ENCODE peak calls at places on chromosomes 5 and 9, in six cellular contexts. W, U, Z, L, M and A are unnamed samples.

GRCh38 chr5:170563808-170564207 is 60.0 kb downstream of the KCNIP1 start:
- DNase-seq in W (no peak), U (no peak), L (no peak), M (no peak), Z (no peak), A (no peak)

GRCh38 chr5:179374506-179375235 is 29.4 kb upstream of the ADAMTS2 start:
- DNase-seq in M (no peak), W (no peak), L (no peak), Z (no peak), U (no peak), A (no peak)

GRCh38 chr9:73093740-73094379 is 57.8 kb upstream of the ANXA1 start:
- DNase-seq in W (peak; percentile 40), U (no peak), L (no peak), Z (no peak), M (no peak), A (no peak)

GRCh38 chr9:23123048-23123632 is 676.5 kb downstream of the DMRTA1 start:
- DNase-seq in W (peak; percentile 55), U (no peak), L (peak; percentile 50), M (no peak), Z (no peak), A (peak; percentile 36)

GRCh38 chr5:141779642-141780041 is 97.6 kb upstream of the ARAP3 start:
- DNase-seq in L (no peak), U (no peak), Z (no peak), M (no peak), W (no peak), A (peak; percentile 12)

GRCh38 chr9:114981095-114981494 is 50.7 kb upstream of the TNFSF8 start:
- DNase-seq in U (no peak), Z (no peak), L (no peak), M (no peak), W (no peak), A (no peak)

GRCh38 chr5:172156541-172156994 is 31.5 kb downstream of the STK10 start:
- DNase-seq in Z (no peak), M (peak; percentile 21), W (peak; percentile 98), L (no peak), U (no peak), A (no peak)

GRCh38 chr5:134141346-134142050 is 27.0 kb downstream of the TCF7 start:
- DNase-seq in L (peak; percentile 44), Z (no peak), W (no peak), M (no peak), U (no peak), A (no peak)

GRCh38 chr5:850511-851006 is at the start of gene ZDHHC11:
- DNase-seq in W (no peak), L (peak; percentile 46), M (peak; percentile 71), U (no peak), Z (no peak), A (no peak)

GRCh38 chr5:167579701-167580045 is 711.8 kb upstream of the WWC1 start:
- DNase-seq in M (no peak), U (no peak), W (no peak), L (no peak), Z (no peak), A (no peak)

GRCh38 chr5:147436596-147436995 is 73.3 kb downstream of the DPYSL3 start:
- DNase-seq in L (no peak), U (no peak), Z (no peak), W (no peak), M (no peak), A (peak; percentile 34)

GRCh38 chr5:141192110-141192725 is at the start of gene PCDHB10:
- DNase-seq in M (peak; percentile 34), U (no peak), L (peak; percentile 92), Z (peak; percentile 32), W (peak; percentile 43), A (peak; percentile 61)

GRCh38 chr5:32231241-32231640 is 57.1 kb upstream of the GOLPH3 start:
- DNase-seq in L (no peak), M (no peak), W (no peak), U (no peak), Z (no peak), A (peak; percentile 82)

GRCh38 chr9:124506931-124507879 is at the start of gene NR5A1:
- DNase-seq in L (no peak), W (no peak), U (no peak), M (no peak), Z (no peak), A (no peak)

GRCh38 chr5:136104311-136104975 is 28.2 kb upstream of the SMAD5 start:
- DNase-seq in L (no peak), Z (no peak), M (no peak), W (peak; percentile 29), U (no peak), A (no peak)

GRCh38 chr9:134551657-134552348 is 89.8 kb upstream of the COL5A1 start:
- DNase-seq in M (no peak), Z (no peak), L (no peak), U (peak; percentile 46), W (peak; percentile 73), A (peak; percentile 65)

GRCh38 chr9:130165579-130165978 is 6.6 kb upstream of the NCS1 start:
- DNase-seq in U (no peak), L (no peak), Z (no peak), M (no peak), W (no peak), A (no peak)

GRCh38 chr5:45491368-45491767 is 204.8 kb downstream of the HCN1 start:
- DNase-seq in L (no peak), U (no peak), Z (no peak), W (no peak), M (no peak), A (no peak)

GRCh38 chr9:20835364-20836286 is 151.6 kb downstream of the FOCAD start:
- DNase-seq in L (no peak), M (no peak), W (no peak), U (no peak), Z (no peak), A (peak; percentile 31)

GRCh38 chr5:9483251-9483650 is 62.6 kb downstream of the SEMA5A start:
- DNase-seq in Z (no peak), U (no peak), M (no peak), W (no peak), L (no peak), A (no peak)

GRCh38 chr5:51582871-51583384 is 199.7 kb downstream of the ISL1 start:
- DNase-seq in W (no peak), U (no peak), M (no peak), L (no peak), Z (no peak), A (no peak)

GRCh38 chr9:129247285-129248153 is 69.5 kb upstream of the IER5L start:
- DNase-seq in U (no peak), W (no peak), Z (no peak), L (no peak), M (no peak), A (no peak)

GRCh38 chr5:60463179-60463868 is 236.6 kb downstream of the DEPDC1B start:
- DNase-seq in W (no peak), U (peak; percentile 35), Z (no peak), L (no peak), M (no peak), A (no peak)

DNA sequence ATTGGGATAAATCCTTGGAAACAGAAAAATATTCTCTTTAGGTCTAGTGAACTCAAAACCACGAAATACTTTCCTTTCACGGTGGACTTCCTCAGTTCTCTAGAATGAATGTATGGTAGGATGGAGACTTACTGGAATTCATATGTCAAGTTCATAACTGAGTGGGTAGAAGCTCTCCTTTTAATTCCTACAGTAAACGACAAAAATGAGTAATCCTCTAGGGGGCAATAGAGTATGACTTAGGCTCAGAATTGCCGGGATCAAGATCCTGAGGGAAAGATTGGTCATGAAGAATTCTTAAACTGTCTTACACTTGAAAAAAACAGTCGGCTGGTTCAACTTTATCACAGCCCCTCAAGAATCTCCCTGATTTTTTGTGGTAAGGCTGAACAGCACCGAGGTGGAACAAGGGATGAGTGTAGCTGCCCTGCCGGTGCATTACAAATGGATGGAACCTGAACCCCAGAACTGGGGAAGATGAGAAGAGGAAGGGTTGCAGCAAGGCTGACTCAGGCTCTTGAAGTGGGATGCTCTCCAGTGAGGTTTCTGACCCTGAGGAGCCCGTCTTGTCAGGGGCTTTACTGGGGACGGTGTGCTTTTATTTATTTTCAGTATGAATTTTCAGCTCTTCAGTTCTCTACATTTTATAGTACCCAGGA is 14.0 kb upstream of the LOX start:
- DNase-seq in W (peak; percentile 48), M (no peak), Z (peak; percentile 15), U (no peak), L (no peak), A (no peak)
- TF ChIP-seq CTCF in W (peak; percentile 26), M (peak; percentile 76), Z (peak; percentile 57), U (peak; percentile 47), L (peak; percentile 51), A (no peak)

DNA sequence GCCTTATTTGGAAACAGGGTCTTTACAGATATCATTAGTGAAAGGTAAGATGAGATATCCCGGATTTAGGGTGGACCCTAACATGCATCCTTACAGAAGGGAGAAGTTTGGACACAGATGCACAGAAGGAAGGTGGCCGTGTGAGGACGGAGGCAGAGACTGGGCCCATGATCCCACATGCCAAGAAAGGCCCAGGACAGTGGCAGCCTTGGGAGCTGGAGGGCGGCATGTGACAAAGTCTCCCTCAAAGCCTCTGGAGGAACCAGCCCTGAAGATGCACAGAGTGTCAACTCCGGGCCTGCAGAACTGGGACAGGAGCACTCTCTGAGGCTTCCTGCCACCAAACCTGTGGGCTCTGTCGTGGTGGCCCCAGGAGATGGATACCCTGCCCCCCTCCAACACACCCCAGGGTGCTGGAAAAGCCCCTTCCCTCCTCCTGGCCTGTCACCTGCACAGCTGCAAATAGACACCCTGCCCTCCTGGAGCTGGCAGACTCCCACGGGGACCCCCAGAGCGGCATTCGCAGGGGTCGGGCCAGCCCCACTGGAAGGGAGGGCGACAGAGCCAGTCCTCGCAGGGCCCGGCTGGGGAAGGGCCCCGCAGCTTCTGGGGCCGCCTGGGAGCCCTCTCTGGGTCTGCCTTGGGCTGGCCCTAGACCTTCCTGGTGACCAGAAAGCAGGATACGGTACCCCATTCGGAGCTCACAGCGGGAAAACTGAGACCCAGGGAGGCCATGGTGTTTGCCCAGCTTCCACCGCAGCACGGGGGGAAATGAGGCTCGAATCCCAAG is 7.9 kb downstream of the NACC2 start:
- DNase-seq in L (peak; percentile 50), M (no peak), W (no peak), U (no peak), Z (no peak), A (no peak)
- H3K4me3 ChIP-seq in L (no peak overlapping the region), M (no peak overlapping the region), W (no peak overlapping the region), U (no peak overlapping the region), Z (no peak overlapping the region), A (no peak overlapping the region)

DNA sequence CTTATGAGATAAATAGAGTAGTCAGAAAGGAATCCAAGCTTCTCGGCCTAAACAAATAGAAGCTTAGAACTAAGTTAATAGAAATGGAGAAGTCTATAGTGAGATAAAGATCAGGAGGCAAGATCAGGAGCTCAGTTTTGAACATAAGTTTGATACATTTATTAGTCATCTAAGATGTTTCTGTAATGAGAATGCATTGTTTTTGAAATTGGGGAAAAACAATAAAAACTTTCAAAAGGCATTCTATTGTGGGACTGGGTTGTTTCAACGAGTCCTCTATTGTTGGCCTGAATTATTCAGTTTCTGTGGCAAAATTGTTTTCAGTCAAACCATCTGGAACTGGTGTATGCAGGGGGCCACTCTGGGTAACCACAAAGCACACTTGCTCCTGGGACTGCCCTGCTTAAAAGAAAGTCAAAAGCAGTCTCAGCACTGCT is 181.0 kb upstream of the CLINT1 start:
- DNase-seq in M (no peak), U (no peak), L (no peak), W (no peak), Z (no peak), A (no peak)
- TF ChIP-seq MAX in M (no peak), U (no peak), L (no peak), W (no peak), Z (no peak), A (no peak)

DNA sequence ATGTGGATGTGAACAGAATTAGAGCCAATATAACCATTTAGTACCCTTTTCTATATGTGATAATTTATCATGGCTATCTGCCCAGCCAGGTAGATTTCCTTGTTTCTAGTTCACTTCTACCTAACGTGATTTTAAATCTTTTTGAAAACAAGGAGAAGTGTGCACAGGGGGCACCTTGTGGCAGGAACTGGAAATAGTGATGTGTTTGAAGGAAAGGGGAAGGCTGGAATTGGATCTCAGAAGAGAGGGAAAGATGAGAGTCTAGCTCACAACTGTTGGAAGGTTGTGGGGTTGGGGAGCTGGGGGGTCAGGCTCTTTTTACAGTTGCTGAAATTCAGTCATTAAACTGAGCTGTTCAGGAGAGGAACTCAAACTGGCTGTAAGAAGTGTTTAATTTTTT is 219.5 kb downstream of the KCTD16 start:
- DNase-seq in L (no peak), W (peak; percentile 3), Z (no peak), U (peak; percentile 3), M (no peak), A (no peak)
- TF ChIP-seq CTCF in L (peak; percentile 32), W (peak; percentile 7), Z (peak; percentile 42), U (no peak), M (no peak), A (no peak)